ENCODE peak calls at places on chromosomes 7 and 10, in four cellular contexts. S is CD4-positive, alpha-beta T cell; L is NCI-H1436; R is activated naive CD4-positive, alpha-beta T cell treated with anti-CD3 and anti-CD28 coated beads, Interleukin-2, amount 50 U/mL, for 72 hours. A is an unnamed sample.

GRCh38 chr10:86730227-86730626 is 26.2 kb upstream of the BMPR1A start:
- DNase-seq in R (no peak), S (no peak), L (no peak), A (no peak)

GRCh38 chr7:8260871-8261707 is 878 bp downstream of the ICA1 start:
- DNase-seq in S (no peak), L (peak; percentile 58), R (peak; percentile 35), A (no peak)

GRCh38 chr7:134599371-134599770 is 47.3 kb upstream of the BPGM start:
- DNase-seq in S (no peak), L (peak; percentile 51), R (no peak), A (no peak)

GRCh38 chr7:131606346-131607290 is 50.2 kb upstream of the PODXL start:
- DNase-seq in S (no peak), R (no peak), L (no peak), A (no peak)

GRCh38 chr7:90211391-90212148 is at the start of gene STEAP2:
- DNase-seq in L (peak; percentile 28), S (no peak), R (peak; percentile 61), A (peak; percentile 1)

GRCh38 chr7:5827755-5828154 is 46.3 kb upstream of the RNF216 start:
- DNase-seq in L (no peak), R (peak; percentile 58), S (peak; percentile 40), A (peak; percentile 6)

GRCh38 chr10:30098624-30099023 is 39.2 kb upstream of the JCAD start:
- DNase-seq in R (no peak), S (no peak), L (no peak), A (no peak)

GRCh38 chr7:94355389-94355788 is 39.3 kb upstream of the COL1A2 start:
- DNase-seq in S (no peak), L (no peak), R (no peak), A (no peak)